ENCODE peak calls at places on chromosomes 3 and 15, in six cellular contexts. One of them, this sample, is unnamed.

GRCh38 chr3:62669161-62669560 is 206.1 kb downstream of the CADPS start:
- DNase-seq in AG04450: no peak
- DNase-seq in neural progenitor cell: peak; percentile 23
- DNase-seq in DND-41: no peak
- DNase-seq in neural crest cell: no peak
- DNase-seq in astrocyte of the spinal cord: no peak
- DNase-seq in this sample: no peak

GRCh38 chr3:52438579-52439425 is 6.1 kb downstream of the SEMA3G start:
- DNase-seq in AG04450: no peak
- DNase-seq in neural progenitor cell: no peak
- DNase-seq in DND-41: no peak
- DNase-seq in neural crest cell: no peak
- DNase-seq in astrocyte of the spinal cord: no peak
- DNase-seq in this sample: no peak

GRCh38 chr15:90807074-90807646 is 61.2 kb upstream of the FURIN start:
- DNase-seq in AG04450: no peak
- DNase-seq in neural progenitor cell: no peak
- DNase-seq in DND-41: no peak
- DNase-seq in neural crest cell: no peak
- DNase-seq in astrocyte of the spinal cord: no peak
- DNase-seq in this sample: no peak

GRCh38 chr3:18233987-18234716 is 191.0 kb downstream of the SATB1 start:
- DNase-seq in AG04450: no peak
- DNase-seq in neural progenitor cell: peak; percentile 83
- DNase-seq in DND-41: no peak
- DNase-seq in neural crest cell: no peak
- DNase-seq in astrocyte of the spinal cord: no peak
- DNase-seq in this sample: no peak

GRCh38 chr3:61541694-61542093 is 19.7 kb upstream of the PTPRG start:
- DNase-seq in AG04450: no peak
- DNase-seq in neural progenitor cell: no peak
- DNase-seq in DND-41: no peak
- DNase-seq in neural crest cell: no peak
- DNase-seq in astrocyte of the spinal cord: no peak
- DNase-seq in this sample: no peak

GRCh38 chr3:123385072-123385471 is 63.8 kb downstream of the ADCY5 start:
- DNase-seq in AG04450: no peak
- DNase-seq in neural progenitor cell: no peak
- DNase-seq in DND-41: no peak
- DNase-seq in neural crest cell: no peak
- DNase-seq in astrocyte of the spinal cord: no peak
- DNase-seq in this sample: no peak

GRCh38 chr3:126907557-126907956 is 75.4 kb upstream of the PLXNA1 start:
- DNase-seq in AG04450: no peak
- DNase-seq in neural progenitor cell: no peak
- DNase-seq in DND-41: no peak
- DNase-seq in neural crest cell: no peak
- DNase-seq in astrocyte of the spinal cord: no peak
- DNase-seq in this sample: no peak

GRCh38 chr3:57234613-57235575 is 7.4 kb downstream of the APPL1 start:
- DNase-seq in AG04450: no peak
- DNase-seq in neural progenitor cell: no peak
- DNase-seq in DND-41: no peak
- DNase-seq in neural crest cell: no peak
- DNase-seq in astrocyte of the spinal cord: no peak
- DNase-seq in this sample: no peak

GRCh38 chr3:193871093-193871485 is 264.9 kb upstream of the HES1 start:
- DNase-seq in AG04450: no peak
- DNase-seq in neural progenitor cell: no peak
- DNase-seq in DND-41: no peak
- DNase-seq in neural crest cell: no peak
- DNase-seq in astrocyte of the spinal cord: no peak
- DNase-seq in this sample: no peak

GRCh38 chr15:68025860-68026424 is 28.2 kb upstream of the PIAS1 start:
- DNase-seq in AG04450: no peak
- DNase-seq in neural progenitor cell: no peak
- DNase-seq in DND-41: no peak
- DNase-seq in neural crest cell: no peak
- DNase-seq in astrocyte of the spinal cord: peak; percentile 7
- DNase-seq in this sample: no peak

GRCh38 chr3:8540456-8540855 is 38.8 kb downstream of the LMCD1 start:
- DNase-seq in AG04450: no peak
- DNase-seq in neural progenitor cell: no peak
- DNase-seq in DND-41: no peak
- DNase-seq in neural crest cell: no peak
- DNase-seq in astrocyte of the spinal cord: no peak
- DNase-seq in this sample: no peak

GRCh38 chr3:143128212-143128611 is 8.6 kb downstream of the CHST2 start:
- DNase-seq in AG04450: no peak
- DNase-seq in neural progenitor cell: no peak
- DNase-seq in DND-41: no peak
- DNase-seq in neural crest cell: no peak
- DNase-seq in astrocyte of the spinal cord: no peak
- DNase-seq in this sample: no peak

GRCh38 chr3:15892828-15893227 is 95.0 kb upstream of the ANKRD28 start:
- DNase-seq in AG04450: peak; percentile 24
- DNase-seq in neural progenitor cell: no peak
- DNase-seq in DND-41: no peak
- DNase-seq in neural crest cell: no peak
- DNase-seq in astrocyte of the spinal cord: peak; percentile 64
- DNase-seq in this sample: no peak

GRCh38 chr3:31968927-31969418 is 12.1 kb downstream of the OSBPL10 start:
- DNase-seq in AG04450: peak; percentile 80
- DNase-seq in neural progenitor cell: peak; percentile 73
- DNase-seq in DND-41: no peak
- DNase-seq in neural crest cell: no peak
- DNase-seq in astrocyte of the spinal cord: peak; percentile 94
- DNase-seq in this sample: no peak

GRCh38 chr15:91407237-91407889 is 307.3 kb downstream of the SV2B start:
- DNase-seq in AG04450: no peak
- DNase-seq in neural progenitor cell: no peak
- DNase-seq in DND-41: peak; percentile 88
- DNase-seq in neural crest cell: no peak
- DNase-seq in astrocyte of the spinal cord: peak; percentile 65
- DNase-seq in this sample: no peak

GRCh38 chr3:31610700-31611275 is 78.1 kb downstream of the STT3B start:
- DNase-seq in AG04450: no peak
- DNase-seq in neural progenitor cell: peak; percentile 28
- DNase-seq in DND-41: no peak
- DNase-seq in neural crest cell: no peak
- DNase-seq in astrocyte of the spinal cord: peak; percentile 50
- DNase-seq in this sample: no peak

GRCh38 chr3:192571197-192571791 is 156.0 kb downstream of the FGF12 start:
- DNase-seq in AG04450: peak; percentile 6
- DNase-seq in neural progenitor cell: no peak
- DNase-seq in DND-41: no peak
- DNase-seq in neural crest cell: no peak
- DNase-seq in astrocyte of the spinal cord: peak; percentile 57
- DNase-seq in this sample: no peak

GRCh38 chr3:50204804-50205718 is at the start of gene SLC38A3:
- DNase-seq in AG04450: no peak
- DNase-seq in neural progenitor cell: peak; percentile 91
- DNase-seq in DND-41: no peak
- DNase-seq in neural crest cell: peak; percentile 48
- DNase-seq in astrocyte of the spinal cord: no peak
- DNase-seq in this sample: peak; percentile 53

GRCh38 chr15:89105147-89105546 is 16.9 kb downstream of the ABHD2 start:
- DNase-seq in AG04450: peak; percentile 94
- DNase-seq in neural progenitor cell: no peak
- DNase-seq in DND-41: no peak
- DNase-seq in neural crest cell: no peak
- DNase-seq in astrocyte of the spinal cord: peak; percentile 95
- DNase-seq in this sample: no peak

GRCh38 chr3:85210540-85210939 is 251.8 kb downstream of the CADM2 start:
- DNase-seq in AG04450: no peak
- DNase-seq in neural progenitor cell: no peak
- DNase-seq in DND-41: no peak
- DNase-seq in neural crest cell: no peak
- DNase-seq in astrocyte of the spinal cord: no peak
- DNase-seq in this sample: no peak

GRCh38 chr3:127694467-127695215 is 21.9 kb downstream of the ABTB1 start:
- DNase-seq in AG04450: no peak
- DNase-seq in neural progenitor cell: peak; percentile 51
- DNase-seq in DND-41: peak; percentile 43
- DNase-seq in neural crest cell: no peak
- DNase-seq in astrocyte of the spinal cord: peak; percentile 33
- DNase-seq in this sample: no peak

GRCh38 chr3:115698851-115699535 is 75.7 kb downstream of the GAP43 start:
- DNase-seq in AG04450: no peak
- DNase-seq in neural progenitor cell: peak; percentile 72
- DNase-seq in DND-41: no peak
- DNase-seq in neural crest cell: no peak
- DNase-seq in astrocyte of the spinal cord: peak; percentile 33
- DNase-seq in this sample: no peak

GRCh38 chr3:12999147-13000140 is 73.8 kb downstream of the IQSEC1 start:
- DNase-seq in AG04450: no peak
- DNase-seq in neural progenitor cell: no peak
- DNase-seq in DND-41: no peak
- DNase-seq in neural crest cell: no peak
- DNase-seq in astrocyte of the spinal cord: no peak
- DNase-seq in this sample: no peak

GRCh38 chr15:99969261-99969960 is 236.2 kb upstream of the LYSMD4 start:
- DNase-seq in AG04450: no peak
- DNase-seq in neural progenitor cell: no peak
- DNase-seq in DND-41: no peak
- DNase-seq in neural crest cell: no peak
- DNase-seq in astrocyte of the spinal cord: no peak
- DNase-seq in this sample: no peak

GRCh38 chr15:59349715-59350420 is 22.8 kb downstream of the MYO1E start:
- DNase-seq in AG04450: peak; percentile 61
- DNase-seq in neural progenitor cell: no peak
- DNase-seq in DND-41: no peak
- DNase-seq in neural crest cell: no peak
- DNase-seq in astrocyte of the spinal cord: peak; percentile 93
- DNase-seq in this sample: no peak

GRCh38 chr3:170829873-170830272 is 40.1 kb downstream of the RPL22L1 start:
- DNase-seq in AG04450: no peak
- DNase-seq in neural progenitor cell: no peak
- DNase-seq in DND-41: peak; percentile 7
- DNase-seq in neural crest cell: no peak
- DNase-seq in astrocyte of the spinal cord: no peak
- DNase-seq in this sample: no peak

GRCh38 chr3:48406443-48407431 is 23.1 kb downstream of the PLXNB1 start:
- DNase-seq in AG04450: no peak
- DNase-seq in neural progenitor cell: no peak
- DNase-seq in DND-41: peak; percentile 1
- DNase-seq in neural crest cell: no peak
- DNase-seq in astrocyte of the spinal cord: no peak
- DNase-seq in this sample: peak; percentile 6
- TF ChIP-seq CTCF in AG04450: no peak
- TF ChIP-seq CTCF in neural progenitor cell: no peak
- TF ChIP-seq CTCF in DND-41: no peak
- TF ChIP-seq CTCF in neural crest cell: no peak
- TF ChIP-seq CTCF in astrocyte of the spinal cord: no peak
- TF ChIP-seq CTCF in this sample: no peak

DNA sequence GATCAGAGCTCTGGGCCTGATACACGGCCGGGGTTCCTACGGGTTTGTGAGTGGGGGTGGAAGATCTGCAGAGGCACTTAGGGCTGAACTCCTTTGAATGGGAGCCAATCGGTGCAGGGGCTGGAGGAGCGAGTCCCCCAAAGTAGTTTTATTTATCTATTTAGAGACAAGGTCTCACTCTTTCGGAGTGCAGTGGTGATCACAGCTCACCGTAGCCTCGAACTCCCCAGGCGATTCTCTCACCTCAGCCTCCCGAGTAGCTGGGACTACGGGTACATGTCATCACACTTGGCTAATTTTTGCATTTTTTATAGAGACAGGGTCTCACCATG is 1.6 kb upstream of the CELSR3 start:
- DNase-seq in AG04450: no peak
- DNase-seq in neural progenitor cell: no peak
- DNase-seq in DND-41: no peak
- DNase-seq in neural crest cell: no peak
- DNase-seq in astrocyte of the spinal cord: no peak
- DNase-seq in this sample: no peak
- TF ChIP-seq CTCF in AG04450: no peak
- TF ChIP-seq CTCF in neural progenitor cell: no peak
- TF ChIP-seq CTCF in DND-41: no peak
- TF ChIP-seq CTCF in neural crest cell: peak; percentile 40
- TF ChIP-seq CTCF in astrocyte of the spinal cord: no peak
- TF ChIP-seq CTCF in this sample: no peak

GRCh38 chr3:1269808-1270207 is 177.0 kb downstream of the CNTN6 start:
- DNase-seq in AG04450: no peak
- DNase-seq in neural progenitor cell: no peak
- DNase-seq in DND-41: no peak
- DNase-seq in neural crest cell: no peak
- DNase-seq in astrocyte of the spinal cord: no peak
- DNase-seq in this sample: no peak

GRCh38 chr3:1272541-1273265 is 179.9 kb downstream of the CNTN6 start:
- DNase-seq in AG04450: no peak
- DNase-seq in neural progenitor cell: no peak
- DNase-seq in DND-41: no peak
- DNase-seq in neural crest cell: no peak
- DNase-seq in astrocyte of the spinal cord: peak; percentile 3
- DNase-seq in this sample: no peak

DNA sequence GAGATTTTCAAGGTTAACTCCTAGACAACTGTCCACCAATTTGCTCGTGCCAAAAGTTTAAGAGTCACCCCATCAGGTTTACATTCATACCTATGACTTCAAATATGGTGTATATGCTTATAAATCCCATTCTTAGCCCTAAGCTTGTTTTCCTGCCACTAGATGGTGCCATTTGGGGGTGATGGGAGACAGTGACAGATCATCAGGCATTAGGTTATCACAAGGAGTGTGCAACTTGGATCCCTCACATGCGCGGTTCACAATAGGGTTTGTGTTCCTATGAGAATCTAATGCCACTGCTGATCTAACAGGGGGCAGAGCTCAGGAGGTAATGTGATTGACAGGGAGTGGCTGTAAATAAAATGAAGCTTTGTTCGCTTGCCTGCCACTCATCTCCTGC is 182.7 kb downstream of the CNTN6 start:
- DNase-seq in AG04450: no peak
- DNase-seq in neural progenitor cell: peak; percentile 56
- DNase-seq in DND-41: no peak
- DNase-seq in neural crest cell: peak; percentile 26
- DNase-seq in astrocyte of the spinal cord: no peak
- DNase-seq in this sample: no peak
- TF ChIP-seq CTCF in AG04450: no peak
- TF ChIP-seq CTCF in neural progenitor cell: peak; percentile 66
- TF ChIP-seq CTCF in DND-41: peak; percentile 33
- TF ChIP-seq CTCF in neural crest cell: peak; percentile 59
- TF ChIP-seq CTCF in astrocyte of the spinal cord: peak; percentile 22
- TF ChIP-seq CTCF in this sample: peak; percentile 29

DNA sequence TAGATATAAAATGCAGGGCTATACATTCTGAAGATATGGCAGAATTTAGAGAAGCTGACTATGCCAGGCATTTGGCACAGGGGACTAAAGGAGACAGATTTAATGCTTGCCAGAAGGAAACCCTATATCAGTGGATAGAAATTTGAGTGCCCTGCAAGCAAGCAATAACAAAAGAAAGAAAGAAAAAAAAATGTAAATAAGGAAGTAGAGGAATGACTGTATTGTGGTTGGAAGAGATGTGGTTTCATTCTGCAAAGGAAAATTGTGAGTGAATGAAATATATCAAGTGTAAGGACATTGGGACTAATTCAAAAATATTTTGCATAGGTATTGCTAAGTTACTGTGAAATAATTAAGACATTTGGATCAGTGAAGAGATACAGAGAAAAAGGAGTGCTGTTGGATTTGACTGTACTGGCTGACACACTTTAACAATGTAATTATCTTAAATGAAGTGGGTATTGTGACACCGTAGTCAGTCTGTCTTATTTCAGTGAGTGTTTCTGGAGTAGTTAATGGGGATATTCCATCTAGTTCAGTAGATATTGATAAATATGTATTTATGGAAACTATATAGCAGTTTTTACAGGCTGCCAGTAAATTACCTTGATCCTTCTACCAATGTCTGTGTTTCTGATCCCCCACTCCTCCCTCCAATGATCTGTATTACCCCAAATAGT is 418.2 kb downstream of the CNTN4 start:
- DNase-seq in AG04450: no peak
- DNase-seq in neural progenitor cell: no peak
- DNase-seq in DND-41: no peak
- DNase-seq in neural crest cell: no peak
- DNase-seq in astrocyte of the spinal cord: no peak
- DNase-seq in this sample: no peak
- TF ChIP-seq CTCF in AG04450: no peak
- TF ChIP-seq CTCF in neural progenitor cell: no peak
- TF ChIP-seq CTCF in DND-41: no peak
- TF ChIP-seq CTCF in neural crest cell: no peak
- TF ChIP-seq CTCF in astrocyte of the spinal cord: no peak
- TF ChIP-seq CTCF in this sample: no peak

This sample was measured in progenitor cell of endocrine pancreas.